ENCODE peak calls at places on chromosomes 12 and 14, in four cellular contexts. One of them, this sample, is unnamed. For H3K36me3 and H3K4me1, the result is how much of the 10 kb centered on the place peaks cover.

GRCh38 chr12:105335856-105336255 is 5.4 kb downstream of the C12orf75 start:
- DNase-seq in hepatocyte: no peak
- DNase-seq in neural progenitor cell: no peak
- DNase-seq in ascending aorta: no peak
- DNase-seq in this sample: no peak

GRCh38 chr14:96162265-96162664 is 42.4 kb upstream of the BDKRB2 start:
- DNase-seq in hepatocyte: no peak
- DNase-seq in neural progenitor cell: no peak
- DNase-seq in ascending aorta: no peak
- DNase-seq in this sample: no peak

GRCh38 chr14:65487783-65488578 is 75.5 kb downstream of the FUT8 start:
- DNase-seq in hepatocyte: no peak
- DNase-seq in neural progenitor cell: peak
- DNase-seq in ascending aorta: no peak
- DNase-seq in this sample: no peak

GRCh38 chr12:58028294-58028693 is 86.9 kb downstream of the ATP23 start:
- DNase-seq in hepatocyte: no peak
- DNase-seq in neural progenitor cell: no peak
- DNase-seq in ascending aorta: no peak
- DNase-seq in this sample: no peak

GRCh38 chr14:61099221-61099835 is 118.3 kb downstream of the SLC38A6 start:
- DNase-seq in hepatocyte: no peak
- DNase-seq in neural progenitor cell: no peak
- DNase-seq in ascending aorta: no peak
- DNase-seq in this sample: no peak

GRCh38 chr12:68349921-68350606 is 17.9 kb upstream of the MDM1 start:
- DNase-seq in hepatocyte: no peak
- DNase-seq in neural progenitor cell: no peak
- DNase-seq in ascending aorta: no peak
- DNase-seq in this sample: no peak

GRCh38 chr12:84891106-84891838 is 21.3 kb downstream of the SLC6A15 start:
- DNase-seq in hepatocyte: no peak
- DNase-seq in neural progenitor cell: no peak
- DNase-seq in ascending aorta: no peak
- DNase-seq in this sample: no peak

GRCh38 chr12:88577537-88577936 is 2.7 kb downstream of the KITLG start:
- DNase-seq in hepatocyte: no peak
- DNase-seq in neural progenitor cell: no peak
- DNase-seq in ascending aorta: no peak
- DNase-seq in this sample: peak

GRCh38 chr12:70338531-70338930 is 27.6 kb upstream of the KCNMB4 start:
- DNase-seq in hepatocyte: no peak
- DNase-seq in neural progenitor cell: no peak
- DNase-seq in ascending aorta: no peak
- DNase-seq in this sample: no peak

GRCh38 chr14:32366995-32367394 is 37.9 kb downstream of the AKAP6 start:
- DNase-seq in hepatocyte: no peak
- DNase-seq in neural progenitor cell: peak
- DNase-seq in ascending aorta: no peak
- DNase-seq in this sample: peak

GRCh38 chr14:53055003-53055402 is 98.1 kb downstream of the DDHD1 start:
- DNase-seq in hepatocyte: peak
- DNase-seq in neural progenitor cell: peak
- DNase-seq in ascending aorta: no peak
- DNase-seq in this sample: peak

GRCh38 chr12:72388322-72388721 is 116.2 kb downstream of the TRHDE start:
- DNase-seq in hepatocyte: no peak
- DNase-seq in neural progenitor cell: no peak
- DNase-seq in ascending aorta: no peak
- DNase-seq in this sample: no peak

GRCh38 chr12:94571556-94571955 is 78.8 kb downstream of the TMCC3 start:
- DNase-seq in hepatocyte: peak
- DNase-seq in neural progenitor cell: no peak
- DNase-seq in ascending aorta: no peak
- DNase-seq in this sample: peak

GRCh38 chr12:95701722-95702418 is 88.7 kb downstream of the NTN4 start:
- DNase-seq in hepatocyte: no peak
- DNase-seq in neural progenitor cell: no peak
- DNase-seq in ascending aorta: no peak
- DNase-seq in this sample: no peak

GRCh38 chr12:51056242-51056641 is 8.1 kb downstream of the LETMD1 start:
- DNase-seq in hepatocyte: no peak
- DNase-seq in neural progenitor cell: no peak
- DNase-seq in ascending aorta: no peak
- DNase-seq in this sample: no peak

GRCh38 chr12:66035289-66035961 is 95.1 kb downstream of the LLPH start:
- DNase-seq in hepatocyte: peak
- DNase-seq in neural progenitor cell: peak
- DNase-seq in ascending aorta: no peak
- DNase-seq in this sample: peak

GRCh38 chr12:23906329-23906728 is 43.1 kb downstream of the SOX5 start:
- DNase-seq in hepatocyte: peak
- DNase-seq in neural progenitor cell: peak
- DNase-seq in ascending aorta: no peak
- DNase-seq in this sample: peak

GRCh38 chr14:75539562-75540478 is 17.6 kb downstream of the BATF start:
- DNase-seq in hepatocyte: no peak
- DNase-seq in neural progenitor cell: no peak
- DNase-seq in ascending aorta: no peak
- DNase-seq in this sample: no peak

GRCh38 chr12:47067176-47067575 is 12.2 kb upstream of the PCED1B start:
- DNase-seq in hepatocyte: no peak
- DNase-seq in neural progenitor cell: no peak
- DNase-seq in ascending aorta: no peak
- DNase-seq in this sample: no peak

GRCh38 chr12:124195226-124195938 is 99.5 kb upstream of the RFLNA start:
- DNase-seq in hepatocyte: no peak
- DNase-seq in neural progenitor cell: no peak
- DNase-seq in ascending aorta: no peak
- DNase-seq in this sample: no peak

GRCh38 chr12:3204143-3204542 is 127.0 kb downstream of the TSPAN9 start:
- DNase-seq in hepatocyte: no peak
- DNase-seq in neural progenitor cell: no peak
- DNase-seq in ascending aorta: no peak
- DNase-seq in this sample: no peak

GRCh38 chr12:106195638-106196037 is 52.2 kb downstream of the CKAP4 start:
- DNase-seq in hepatocyte: peak
- DNase-seq in neural progenitor cell: no peak
- DNase-seq in ascending aorta: peak
- DNase-seq in this sample: peak

GRCh38 chr12:120121766-120122293 is 5.3 kb upstream of the RAB35 start:
- DNase-seq in hepatocyte: no peak
- DNase-seq in neural progenitor cell: no peak
- DNase-seq in ascending aorta: no peak
- DNase-seq in this sample: no peak

GRCh38 chr12:99611590-99611989 is 36.0 kb upstream of the GARIN6 start:
- DNase-seq in hepatocyte: no peak
- DNase-seq in neural progenitor cell: no peak
- DNase-seq in ascending aorta: no peak
- DNase-seq in this sample: no peak

GRCh38 chr12:113127791-113128199 is 7.8 kb downstream of the RASAL1 start:
- DNase-seq in hepatocyte: no peak
- DNase-seq in neural progenitor cell: no peak
- DNase-seq in ascending aorta: no peak
- DNase-seq in this sample: no peak

GRCh38 chr12:71732357-71732712 is 22.3 kb upstream of the RAB21 start:
- DNase-seq in hepatocyte: no peak
- DNase-seq in neural progenitor cell: no peak
- DNase-seq in ascending aorta: no peak
- DNase-seq in this sample: no peak

GRCh38 chr12:12927211-12928079 is 24.5 kb downstream of the GPRC5D start:
- DNase-seq in hepatocyte: no peak
- DNase-seq in neural progenitor cell: no peak
- DNase-seq in ascending aorta: peak
- DNase-seq in this sample: peak

DNA sequence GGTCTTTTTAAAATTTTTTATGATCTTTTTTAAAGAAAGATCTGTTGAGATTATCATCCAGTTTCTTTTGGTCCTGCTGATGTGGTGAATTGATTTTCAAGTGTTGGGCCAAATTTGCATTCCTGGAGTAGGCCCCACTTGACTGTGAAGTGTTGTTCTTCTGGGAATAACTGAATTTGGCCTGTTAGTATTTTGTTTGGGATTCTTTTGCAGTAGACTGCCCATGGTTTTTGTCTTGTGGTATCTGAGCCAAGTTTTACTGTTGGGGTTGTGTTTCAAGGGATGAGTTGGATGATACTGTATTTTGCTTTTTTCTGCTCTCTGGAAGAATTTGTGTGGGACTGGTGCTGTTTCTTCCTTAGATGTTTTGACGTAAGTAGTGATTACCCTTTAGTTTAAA is 4.0 kb upstream of the SYCP3 start:
- DNase-seq in hepatocyte: no peak
- DNase-seq in neural progenitor cell: no peak
- DNase-seq in ascending aorta: no peak
- DNase-seq in this sample: no peak
- H3K36me3 ChIP-seq in hepatocyte: under half
- H3K36me3 ChIP-seq in neural progenitor cell: under half
- H3K36me3 ChIP-seq in ascending aorta: half or more
- H3K36me3 ChIP-seq in this sample: under half

DNA sequence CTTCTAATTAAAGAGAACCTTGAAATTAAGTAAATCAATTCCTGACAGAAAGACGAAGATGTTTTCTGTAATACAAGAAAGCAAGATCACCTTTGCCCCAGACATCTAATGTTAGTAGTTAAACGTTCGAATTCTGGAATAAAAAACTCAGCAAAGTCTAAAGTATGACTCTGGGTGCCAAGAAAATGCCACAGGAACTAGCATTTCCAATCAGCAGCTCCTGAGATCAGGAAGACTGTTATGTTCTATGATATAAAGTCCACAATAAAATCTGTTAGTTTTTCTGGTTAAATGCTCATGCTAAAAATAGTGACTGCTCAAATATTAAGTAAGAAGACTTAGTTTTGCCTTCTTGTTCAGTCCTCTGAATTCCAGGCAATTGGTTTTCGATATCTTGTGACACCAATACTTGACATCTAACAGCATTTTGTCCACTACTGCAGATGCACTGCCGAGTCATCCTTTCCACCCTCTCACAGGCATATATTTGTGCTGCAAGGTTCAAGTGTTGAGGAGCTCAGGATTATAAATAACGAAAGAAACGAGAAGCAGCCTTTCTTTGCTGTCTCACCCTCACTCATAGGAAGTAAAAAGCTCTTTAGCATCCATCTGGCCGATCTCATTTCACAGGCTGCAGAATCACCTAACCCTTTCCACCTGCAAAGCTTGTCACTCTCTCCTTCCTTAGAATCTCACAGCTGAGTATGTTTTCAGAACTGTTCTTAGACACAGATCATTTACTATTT is 32.0 kb downstream of the SSH1 start:
- DNase-seq in hepatocyte: no peak
- DNase-seq in neural progenitor cell: no peak
- DNase-seq in ascending aorta: no peak
- DNase-seq in this sample: peak
- H3K4me1 ChIP-seq in hepatocyte: under half
- H3K4me1 ChIP-seq in neural progenitor cell: under half
- H3K4me1 ChIP-seq in ascending aorta: half or more
- H3K4me1 ChIP-seq in this sample: under half

GRCh38 chr12:55687746-55688145 is 20.0 kb downstream of the ITGA7 start:
- DNase-seq in hepatocyte: no peak
- DNase-seq in neural progenitor cell: no peak
- DNase-seq in ascending aorta: no peak
- DNase-seq in this sample: no peak

GRCh38 chr12:55692631-55693322 is 14.9 kb downstream of the ITGA7 start:
- DNase-seq in hepatocyte: no peak
- DNase-seq in neural progenitor cell: no peak
- DNase-seq in ascending aorta: peak
- DNase-seq in this sample: no peak

GRCh38 chr12:55686366-55687010 is 21.2 kb downstream of the ITGA7 start:
- DNase-seq in hepatocyte: no peak
- DNase-seq in neural progenitor cell: no peak
- DNase-seq in ascending aorta: peak
- DNase-seq in this sample: no peak

GRCh38 chr12:55685671-55686070 is 22.0 kb downstream of the ITGA7 start:
- DNase-seq in hepatocyte: no peak
- DNase-seq in neural progenitor cell: no peak
- DNase-seq in ascending aorta: peak
- DNase-seq in this sample: no peak

GRCh38 chr12:55688716-55689655 is 18.7 kb downstream of the ITGA7 start:
- DNase-seq in hepatocyte: no peak
- DNase-seq in neural progenitor cell: no peak
- DNase-seq in ascending aorta: peak
- DNase-seq in this sample: no peak
- H3K36me3 ChIP-seq in hepatocyte: under half
- H3K36me3 ChIP-seq in neural progenitor cell: under half
- H3K36me3 ChIP-seq in ascending aorta: half or more
- H3K36me3 ChIP-seq in this sample: under half

GRCh38 chr14:92565718-92566115 is 52.1 kb downstream of the RIN3 start:
- DNase-seq in hepatocyte: no peak
- DNase-seq in neural progenitor cell: no peak
- DNase-seq in ascending aorta: no peak
- DNase-seq in this sample: no peak
- H3K4me1 ChIP-seq in hepatocyte: under half
- H3K4me1 ChIP-seq in neural progenitor cell: under half
- H3K4me1 ChIP-seq in ascending aorta: under half
- H3K4me1 ChIP-seq in this sample: under half

GRCh38 chr14:103534576-103535061 is 5.6 kb downstream of the TRMT61A start:
- DNase-seq in hepatocyte: no peak
- DNase-seq in neural progenitor cell: no peak
- DNase-seq in ascending aorta: no peak
- DNase-seq in this sample: no peak
- H3K36me3 ChIP-seq in hepatocyte: under half
- H3K36me3 ChIP-seq in neural progenitor cell: under half
- H3K36me3 ChIP-seq in ascending aorta: under half
- H3K36me3 ChIP-seq in this sample: under half

DNA sequence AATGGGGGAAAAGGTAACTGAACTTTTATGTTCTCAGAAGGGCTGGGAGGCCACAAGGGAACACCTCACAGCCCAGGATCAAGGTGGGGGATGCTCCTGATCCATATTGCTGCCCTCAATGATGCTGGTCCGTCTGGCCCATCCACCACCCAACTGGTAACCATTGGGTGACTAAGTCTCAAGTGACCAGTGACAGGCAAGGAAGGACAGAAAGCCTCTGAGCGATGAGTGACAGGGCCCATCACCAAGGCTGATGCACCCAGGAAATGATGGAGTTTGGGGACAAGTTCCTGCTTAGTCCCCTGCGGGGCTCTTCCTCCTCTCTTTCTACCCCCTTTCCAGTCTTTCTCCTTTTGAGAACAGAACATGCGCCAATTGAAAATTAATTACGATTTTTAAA is 2.6 kb upstream of the MMP19 start:
- DNase-seq in hepatocyte: no peak
- DNase-seq in neural progenitor cell: no peak
- DNase-seq in ascending aorta: no peak
- DNase-seq in this sample: no peak
- H3K4me1 ChIP-seq in hepatocyte: under half
- H3K4me1 ChIP-seq in neural progenitor cell: under half
- H3K4me1 ChIP-seq in ascending aorta: under half
- H3K4me1 ChIP-seq in this sample: under half

DNA sequence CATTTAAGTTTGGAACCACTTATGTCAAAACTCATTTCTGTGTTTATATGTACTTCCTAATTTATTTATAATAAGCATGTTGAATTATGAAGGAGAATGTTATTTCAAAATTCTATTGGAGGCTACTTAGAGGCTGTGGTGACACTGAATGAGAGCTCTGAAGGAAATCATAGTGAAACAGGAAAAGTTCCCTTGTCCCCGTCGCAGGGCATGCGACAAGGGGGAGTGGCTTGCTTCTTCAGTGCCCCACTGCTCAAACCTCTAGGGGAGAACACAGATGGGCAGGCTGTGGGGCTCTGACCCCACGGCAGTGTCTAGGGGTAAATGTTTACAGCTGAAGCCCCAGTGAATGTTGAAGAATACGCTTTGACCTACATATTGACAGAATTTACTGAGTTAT is 261.9 kb downstream of the RAD51B start:
- DNase-seq in hepatocyte: no peak
- DNase-seq in neural progenitor cell: no peak
- DNase-seq in ascending aorta: no peak
- DNase-seq in this sample: no peak
- H3K36me3 ChIP-seq in hepatocyte: under half
- H3K36me3 ChIP-seq in neural progenitor cell: under half
- H3K36me3 ChIP-seq in ascending aorta: under half
- H3K36me3 ChIP-seq in this sample: under half